ENCODE peak calls at places on chromosome 4, in eight cellular contexts. Z is GM10248; S is GM23338; J is stromal cell of bone marrow; R is PC-3; G is CD4-positive, alpha-beta memory T cell; A is AML-193; K is NCI-H82. Q is an unnamed sample.

GRCh38 chr4:157217708-157218107 is 2.8 kb upstream of the GRIA2 start:
- DNase-seq in Z (no peak), S (peak), J (peak), R (peak), G (no peak), A (peak), K (peak), Q (no peak)

GRCh38 chr4:139599594-139600374 is 43.8 kb upstream of the SETD7 start:
- DNase-seq in Z (no peak), S (no peak), J (no peak), R (peak), G (no peak), A (no peak), K (no peak), Q (no peak)

GRCh38 chr4:153151535-153152452 is 52.4 kb upstream of the TRIM2 start:
- DNase-seq in Z (peak), S (peak), J (no peak), R (peak), G (peak), A (peak), K (peak), Q (peak)

GRCh38 chr4:182478475-182478874 is 235.3 kb downstream of the TENM3 start:
- DNase-seq in Z (peak), S (peak), J (peak), R (peak), G (no peak), A (peak), K (peak), Q (no peak)

GRCh38 chr4:21716526-21716925 is 232.0 kb downstream of the KCNIP4 start:
- DNase-seq in Z (no peak), S (no peak), J (no peak), R (no peak), G (no peak), A (no peak), K (no peak), Q (no peak)

GRCh38 chr4:173025131-173025530 is 143.5 kb upstream of the GALNT7 start:
- DNase-seq in Z (peak), S (peak), J (peak), R (peak), G (no peak), A (peak), K (peak), Q (no peak)

GRCh38 chr4:144562019-144562740 is 83.8 kb upstream of the HHIP start:
- DNase-seq in Z (no peak), S (peak), J (no peak), R (no peak), G (no peak), A (no peak), K (peak), Q (no peak)

GRCh38 chr4:123783936-123784335 is 387.3 kb downstream of the SPRY1 start:
- DNase-seq in Z (no peak), S (no peak), J (no peak), R (peak), G (no peak), A (no peak), K (no peak), Q (no peak)

GRCh38 chr4:100017627-100018310 is 67.7 kb upstream of the H2AZ1 start:
- DNase-seq in Z (peak), S (no peak), J (no peak), R (peak), G (no peak), A (no peak), K (no peak), Q (no peak)

GRCh38 chr4:74365761-74366160 is 816 bp downstream of the EREG start:
- DNase-seq in Z (no peak), S (peak), J (no peak), R (no peak), G (no peak), A (no peak), K (no peak), Q (peak)

GRCh38 chr4:159024828-159025227 is 78.1 kb upstream of the RAPGEF2 start:
- DNase-seq in Z (no peak), S (no peak), J (no peak), R (no peak), G (no peak), A (no peak), K (no peak), Q (no peak)

GRCh38 chr4:110787109-110787508 is 164.2 kb upstream of the PITX2 start:
- DNase-seq in Z (no peak), S (no peak), J (no peak), R (no peak), G (no peak), A (no peak), K (peak), Q (no peak)

GRCh38 chr4:163587867-163588266 is 93.4 kb downstream of the TMA16 start:
- DNase-seq in Z (peak), S (peak), J (no peak), R (peak), G (no peak), A (no peak), K (peak), Q (no peak)

GRCh38 chr4:185099024-185099682 is 43.9 kb upstream of the SLC25A4 start:
- DNase-seq in Z (no peak), S (no peak), J (no peak), R (no peak), G (no peak), A (no peak), K (no peak), Q (no peak)

GRCh38 chr4:124318292-124318691 is 394.2 kb downstream of the ANKRD50 start:
- DNase-seq in Z (no peak), S (no peak), J (no peak), R (no peak), G (no peak), A (no peak), K (no peak), Q (no peak)

GRCh38 chr4:107906458-107907100 is 24.8 kb upstream of the CYP2U1 start:
- DNase-seq in Z (no peak), S (peak), J (no peak), R (no peak), G (no peak), A (no peak), K (no peak), Q (no peak)

GRCh38 chr4:182918044-182918607 is 940 bp upstream of the DCTD start:
- DNase-seq in Z (no peak), S (no peak), J (no peak), R (no peak), G (no peak), A (no peak), K (no peak), Q (no peak)

GRCh38 chr4:185304944-185305690 is 90.6 kb downstream of the LRP2BP start:
- DNase-seq in Z (peak), S (peak), J (no peak), R (peak), G (peak), A (no peak), K (peak), Q (no peak)

GRCh38 chr4:2931765-2932560 is 31.2 kb downstream of the NOP14 start:
- DNase-seq in Z (peak), S (peak), J (no peak), R (no peak), G (peak), A (peak), K (peak), Q (peak)